ENCODE peak calls at places on chromosome 11, in four cellular contexts. V is K562, O is HepG2, S is GM12878. T is an unnamed sample.
A peak's percentile ranks its signal among the peaks of the same experiment; 100 is the strongest.

GRCh38 chr11:863389-864117 is 20.9 kb downstream of the TSPAN4 start:
- DNase-seq in V (no peak), O (no peak), S (no peak), T (no peak)

GRCh38 chr11:92703431-92703830 is 266.0 kb upstream of the MTNR1B start:
- DNase-seq in V (no peak), O (no peak), S (no peak), T (no peak)

GRCh38 chr11:83697518-83697917 is 411.4 kb upstream of the CCDC90B start:
- DNase-seq in V (no peak), O (no peak), S (no peak), T (no peak)

GRCh38 chr11:94567181-94567670 is at the start of gene PIWIL4:
- DNase-seq in V (peak; percentile 61), O (no peak), S (no peak), T (no peak)

GRCh38 chr11:8826145-8826786 is 84.7 kb upstream of the AKIP1 start:
- DNase-seq in V (peak; percentile 44), O (peak; percentile 25), S (no peak), T (no peak)

GRCh38 chr11:2689551-2690260 is 10.1 kb downstream of the KCNQ1OT1 start:
- DNase-seq in V (no peak), O (no peak), S (no peak), T (no peak)

GRCh38 chr11:125338886-125339811 is 156.9 kb downstream of the FEZ1 start:
- DNase-seq in V (no peak), O (no peak), S (no peak), T (peak; percentile 61)

GRCh38 chr11:19597194-19597593 is 115.4 kb upstream of the NAV2 start:
- DNase-seq in V (no peak), O (no peak), S (no peak), T (peak; percentile 37)

GRCh38 chr11:61910473-61911123 is 6.8 kb downstream of the RAB3IL1 start:
- DNase-seq in V (no peak), O (no peak), S (no peak), T (peak; percentile 14)

GRCh38 chr11:61891331-61892084 is at the start of gene FADS3:
- DNase-seq in V (peak; percentile 97), O (peak; percentile 77), S (no peak), T (peak; percentile 96)

GRCh38 chr11:82631722-82632630 is 101.7 kb downstream of the FAM181B start:
- DNase-seq in V (no peak), O (no peak), S (peak; percentile 27), T (no peak)

GRCh38 chr11:114291381-114291780 is 4.8 kb upstream of the NNMT start:
- DNase-seq in V (no peak), O (no peak), S (no peak), T (no peak)

GRCh38 chr11:795638-796564 is 2.2 kb downstream of the SLC25A22 start:
- DNase-seq in V (peak; percentile 66), O (peak; percentile 79), S (no peak), T (peak; percentile 84)

GRCh38 chr11:64619811-64620285 is 28.8 kb downstream of the SLC22A12 start:
- DNase-seq in V (peak; percentile 73), O (peak; percentile 41), S (no peak), T (peak; percentile 70)

GRCh38 chr11:93784935-93785360 is 866 bp downstream of the MED17 start:
- DNase-seq in V (no peak), O (no peak), S (no peak), T (peak; percentile 21)

GRCh38 chr11:12261551-12261950 is 115.8 kb upstream of the PARVA start:
- DNase-seq in V (no peak), O (no peak), S (no peak), T (no peak)

DNA sequence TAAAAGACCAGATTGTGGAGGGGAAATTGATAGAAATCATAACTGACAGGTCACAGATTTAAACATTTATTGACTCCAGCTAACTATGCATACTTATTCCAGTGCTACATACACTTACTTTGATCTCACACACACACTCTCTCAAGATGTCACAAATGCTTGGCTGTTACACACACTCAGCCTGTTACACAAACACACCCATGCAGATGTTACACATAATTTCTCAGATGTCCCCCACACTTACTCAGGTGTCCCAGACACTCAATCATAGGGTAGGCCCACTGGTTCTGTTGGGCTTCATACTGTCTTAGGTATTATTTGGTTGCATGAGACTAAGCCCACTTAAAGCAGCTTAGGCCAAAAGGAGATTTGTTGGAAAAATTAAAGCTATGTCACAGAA is 179.3 kb downstream of the INSC start:
- DNase-seq in V (no peak), O (no peak), S (no peak), T (no peak)
- TF ChIP-seq ZBTB33 in V (no peak), O (no peak), S (no peak), T (no peak)

DNA sequence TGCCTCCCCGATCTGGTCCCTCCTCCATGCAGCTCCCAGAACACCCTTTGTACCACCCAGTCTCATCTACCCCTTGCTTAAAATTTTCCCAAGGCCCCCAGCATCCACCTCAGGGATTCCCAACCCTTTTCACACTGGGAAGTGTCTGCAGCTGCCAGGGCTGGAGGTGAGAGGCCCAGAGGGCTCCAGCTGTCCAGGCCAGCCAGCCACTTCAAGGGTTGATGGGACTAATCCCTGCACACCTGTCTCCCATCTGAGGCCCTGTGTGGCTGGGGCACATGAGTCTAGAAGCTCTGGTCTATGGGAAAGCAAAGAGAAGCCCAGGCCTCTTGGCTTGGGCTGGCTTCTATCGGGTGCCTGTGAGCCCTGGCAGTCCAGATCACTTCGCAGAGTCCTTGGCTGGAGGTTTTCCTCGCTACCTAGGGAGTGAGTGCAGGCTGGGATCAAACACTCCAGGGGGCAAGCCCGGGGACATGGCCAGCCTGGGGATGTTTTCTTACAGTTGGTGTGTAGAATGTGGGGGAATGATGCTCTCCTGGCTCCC is 41.1 kb upstream of the TPBGL start:
- DNase-seq in V (no peak), O (no peak), S (no peak), T (no peak)
- TF ChIP-seq JUND in V (no peak), O (no peak), S (no peak), T (no peak)

GRCh38 chr11:7642747-7643146 is 30.6 kb downstream of the CYB5R2 start:
- DNase-seq in V (no peak), O (no peak), S (no peak), T (no peak)
- TF ChIP-seq TAF1 in V (no peak), O (no peak), S (no peak), T (no peak)

DNA sequence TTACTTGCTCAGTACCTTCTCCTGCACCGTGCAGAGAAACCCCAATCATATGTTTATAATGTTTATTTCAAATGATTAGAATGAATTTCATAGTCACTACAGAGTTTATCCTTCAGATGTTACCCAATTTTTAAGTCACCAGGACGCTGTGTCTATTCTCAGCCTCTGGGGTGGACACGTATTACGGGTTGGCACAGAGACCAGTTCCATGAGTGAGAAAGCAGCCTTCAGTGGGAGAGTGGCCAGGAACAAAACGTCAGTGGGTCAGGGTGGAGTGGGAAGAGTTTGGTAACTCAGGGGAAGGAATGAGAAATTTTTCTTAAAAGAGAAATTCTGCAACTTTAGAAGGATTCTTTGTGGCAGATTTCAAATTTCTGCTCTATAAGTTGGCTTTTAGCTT is 77.1 kb upstream of the MTMR2 start:
- DNase-seq in V (no peak), O (no peak), S (no peak), T (no peak)
- TF ChIP-seq ZBTB33 in V (no peak), O (no peak), S (no peak), T (no peak)